ENCODE peak calls at places on chromosomes 4 and X, in seven cellular contexts. M is HCT116, T is GM12891, E is spleen, P is stomach, Q is breast epithelium, K is GM12878. N is an unnamed sample.

GRCh38 chr4:88018471-88018870 is 11.0 kb downstream of the PKD2 start:
- DNase-seq in E (no peak), P (no peak), T (no peak), K (no peak), M (no peak), Q (no peak), N (no peak)

GRCh38 chr4:82868572-82868971 is 22.4 kb downstream of the SEC31A start:
- DNase-seq in K (no peak), T (no peak), M (no peak), Q (no peak), P (no peak), E (no peak), N (no peak)

GRCh38 chrX:68842351-68842750 is 13.5 kb downstream of the EFNB1 start:
- DNase-seq in K (no peak), E (no peak), P (no peak), M (no peak), Q (no peak), T (no peak), N (no peak)

GRCh38 chrX:55450259-55450658 is 1.7 kb upstream of the MAGEH1 start:
- DNase-seq in P (no peak), K (no peak), Q (no peak), M (no peak), T (no peak), E (no peak), N (no peak)

GRCh38 chrX:68932611-68933010 is 103.8 kb downstream of the EFNB1 start:
- DNase-seq in E (no peak), M (no peak), P (no peak), T (no peak), K (no peak), Q (no peak), N (no peak)

GRCh38 chr4:7430368-7430964 is 4.3 kb downstream of the PSAPL1 start:
- DNase-seq in M (peak; percentile 2), K (no peak), P (peak; percentile 24), Q (peak; percentile 71), E (peak; percentile 51), T (no peak), N (no peak)

GRCh38 chrX:46198858-46199257 is 346.4 kb downstream of the ZNF674 start:
- DNase-seq in K (no peak), M (no peak), E (no peak), P (no peak), Q (no peak), T (no peak), N (no peak)

GRCh38 chrX:26845051-26845450 is 618.1 kb downstream of the PPP4R3C start:
- DNase-seq in T (no peak), P (no peak), Q (no peak), K (no peak), M (no peak), E (no peak), N (no peak)

GRCh38 chrX:153560466-153560865 is 38.5 kb downstream of the CCNQ start:
- DNase-seq in Q (no peak), P (no peak), T (no peak), E (no peak), M (no peak), K (no peak), N (no peak)

GRCh38 chrX:72021975-72022374 is 109.7 kb downstream of the RTL5 start:
- DNase-seq in K (no peak), E (no peak), M (no peak), P (no peak), T (no peak), Q (no peak), N (no peak)

GRCh38 chrX:47831788-47832187 is 4.9 kb upstream of the ZNF81 start:
- DNase-seq in T (no peak), K (no peak), M (peak; percentile 19), Q (no peak), E (peak; percentile 75), P (peak; percentile 51), N (peak; percentile 22)

GRCh38 chr4:150722908-150723362 is 141.0 kb downstream of the MAB21L2 start:
- DNase-seq in K (no peak), Q (peak; percentile 67), T (no peak), E (no peak), M (no peak), P (peak; percentile 96), N (no peak)

GRCh38 chrX:19127649-19128168 is 5.4 kb upstream of the ADGRG2 start:
- DNase-seq in K (no peak), P (no peak), Q (no peak), M (no peak), T (no peak), E (no peak), N (no peak)

GRCh38 chr4:73419106-73420038 is 15.3 kb downstream of the ALB start:
- DNase-seq in M (no peak), P (no peak), T (no peak), E (no peak), K (no peak), Q (no peak), N (no peak)

GRCh38 chr4:73422458-73422752 is 13.6 kb upstream of the AFP start:
- DNase-seq in P (no peak), K (no peak), E (no peak), M (no peak), T (no peak), Q (no peak), N (no peak)

GRCh38 chr4:73418677-73419076 is 14.6 kb downstream of the ALB start:
- DNase-seq in E (no peak), M (no peak), T (no peak), K (no peak), P (no peak), Q (no peak), N (no peak)

GRCh38 chr4:73421708-73422457 is 14.1 kb upstream of the AFP start:
- DNase-seq in P (no peak), Q (no peak), E (no peak), M (no peak), T (no peak), K (no peak), N (no peak)

GRCh38 chr4:73420615-73421014 is 15.4 kb upstream of the AFP start:
- DNase-seq in T (no peak), K (no peak), P (no peak), E (no peak), M (no peak), Q (no peak), N (no peak)
- TF ChIP-seq POLR2A in T (no peak), K (no peak), P (no peak), E (no peak), M (no peak), Q (no peak), N (no peak)

DNA sequence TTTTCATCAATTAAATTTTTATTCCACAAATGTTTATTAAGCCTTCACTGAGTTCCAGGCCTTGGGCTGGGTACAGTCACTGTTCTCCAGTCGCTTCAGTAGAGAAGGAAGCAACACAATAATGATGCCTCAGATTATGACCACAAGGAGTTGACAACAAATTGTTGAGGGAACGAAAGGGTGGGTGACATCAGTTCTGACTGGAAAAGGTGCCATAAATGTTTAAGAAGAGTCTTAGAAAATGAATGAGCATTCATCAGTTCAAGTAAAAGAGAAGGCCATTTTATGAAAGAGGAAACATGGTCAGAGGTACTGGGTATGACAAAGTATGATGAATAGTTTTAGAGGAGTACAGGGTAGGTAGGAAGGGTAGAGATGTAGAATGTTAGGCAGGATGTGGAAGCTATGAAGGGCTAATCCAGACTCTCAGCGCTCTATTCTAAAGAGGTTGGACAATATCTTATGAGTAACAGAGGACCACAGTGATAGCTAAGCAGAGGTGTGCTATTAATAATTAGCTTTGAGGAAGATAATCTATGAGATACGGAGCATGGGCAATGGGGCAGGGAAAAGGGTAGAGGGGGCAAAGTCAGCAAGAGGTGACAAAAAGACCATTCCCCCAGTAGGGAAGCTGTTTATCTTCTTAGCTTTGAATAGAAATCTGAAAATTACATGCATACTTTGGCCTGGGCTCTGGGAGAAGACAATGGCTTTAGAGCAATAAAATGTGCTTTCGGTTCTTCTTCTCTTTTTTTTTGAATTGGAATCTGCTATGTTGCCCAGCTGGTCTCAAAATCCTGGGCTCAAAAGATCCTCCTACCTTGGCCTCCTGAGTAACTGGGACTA is 20.4 kb downstream of the AFP start:
- DNase-seq in M (no peak), K (no peak), E (no peak), P (no peak), T (no peak), Q (no peak), N (no peak)
- TF ChIP-seq POLR2AphosphoS5 in M (no peak), K (no peak), E (no peak), P (no peak), T (no peak), Q (no peak), N (no peak)

GRCh38 chr4:75737398-75737797 is 13.0 kb downstream of the USO1 start:
- DNase-seq in K (no peak), Q (no peak), E (no peak), T (no peak), P (no peak), M (no peak), N (no peak)
- TF ChIP-seq POLR2A in K (no peak), Q (no peak), E (no peak), T (no peak), P (no peak), M (no peak), N (no peak)

DNA sequence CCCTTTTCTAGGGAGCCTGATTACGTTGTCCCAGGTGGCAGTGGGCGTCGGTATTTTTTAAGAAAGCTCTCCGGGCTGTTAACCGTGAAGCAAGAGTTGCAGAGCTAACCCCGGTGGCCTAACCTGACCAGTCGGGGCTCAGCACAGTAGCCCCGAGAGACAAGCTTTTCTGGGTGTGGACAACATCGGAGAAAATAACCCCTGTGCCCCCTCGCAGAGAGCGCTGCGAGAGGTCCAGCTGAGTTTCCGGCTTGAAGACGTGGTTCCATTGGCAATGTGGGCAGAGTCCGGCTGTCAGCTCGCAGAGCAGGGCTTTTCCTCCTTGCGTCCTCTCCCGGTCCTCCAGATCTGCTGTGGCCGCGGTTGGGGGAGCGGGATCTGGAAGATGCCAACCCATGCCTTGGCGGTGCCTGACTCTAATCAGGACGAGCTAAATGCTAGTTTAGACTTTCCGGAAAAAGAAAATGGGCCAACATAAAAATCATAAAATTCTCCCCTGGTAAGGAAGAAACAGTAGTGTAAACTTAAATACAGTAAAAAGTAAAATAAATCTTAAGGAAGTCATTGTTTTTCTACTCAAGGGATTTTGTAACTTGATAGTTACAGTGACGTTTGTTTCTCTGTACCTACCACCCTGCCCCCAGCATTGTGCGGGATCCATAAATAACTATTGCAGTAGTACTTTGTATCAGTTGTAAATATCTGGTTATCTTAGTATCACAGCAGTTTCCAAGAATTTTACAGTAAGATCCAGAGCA is 603 bp upstream of the PLA2G12A start:
- DNase-seq in E (peak; percentile 87), M (no peak), Q (peak; percentile 27), P (peak; percentile 57), T (no peak), K (peak; percentile 13), N (no peak)
- TF ChIP-seq POLR2AphosphoS5 in E (no peak), M (no peak), Q (no peak), P (peak; percentile 7), T (no peak), K (no peak), N (no peak)

GRCh38 chrX:49162620-49163019 is at the start of gene MAGIX:
- DNase-seq in P (peak; percentile 71), E (peak; percentile 78), T (no peak), Q (no peak), M (no peak), K (no peak), N (no peak)

GRCh38 chrX:49165901-49166881 is 3.6 kb downstream of the MAGIX start:
- DNase-seq in E (peak; percentile 94), T (no peak), M (peak; percentile 85), Q (peak; percentile 83), P (peak; percentile 66), K (peak; percentile 60), N (no peak)

GRCh38 chrX:49160908-49161307 is 1.6 kb upstream of the MAGIX start:
- DNase-seq in E (no peak), P (no peak), T (no peak), K (no peak), Q (no peak), M (no peak), N (no peak)

GRCh38 chrX:49164589-49165360 is 2.2 kb downstream of the MAGIX start:
- DNase-seq in E (peak; percentile 78), Q (no peak), K (no peak), P (no peak), T (no peak), M (no peak), N (no peak)

GRCh38 chrX:49163555-49164419 is 1.2 kb downstream of the MAGIX start:
- DNase-seq in K (peak; percentile 42), Q (peak; percentile 82), P (peak; percentile 86), M (peak; percentile 63), E (peak; percentile 96), T (peak; percentile 70), N (no peak)
- TF ChIP-seq POLR2A in K (peak; percentile 53), Q (no peak), P (no peak), M (peak; percentile 23), E (peak; percentile 37), T (no peak), N (peak; percentile 18)